ENCODE peak calls at places on chromosome 15, in four cellular contexts. One of them, this sample, is unnamed.

GRCh38 chr15:41789662-41790061 is 15.4 kb downstream of the MAPKBP1 start:
- DNase-seq in endodermal cell: no peak
- DNase-seq in Daoy: no peak
- DNase-seq in ovary: no peak
- DNase-seq in this sample: no peak

GRCh38 chr15:40878785-40879184 is 4.8 kb upstream of the RHOV start:
- DNase-seq in Daoy: peak; percentile 71
- DNase-seq in endodermal cell: peak; percentile 72
- DNase-seq in ovary: no peak
- DNase-seq in this sample: no peak

GRCh38 chr15:65751431-65751830 is 40.7 kb downstream of the DENND4A start:
- DNase-seq in endodermal cell: no peak
- DNase-seq in ovary: no peak
- DNase-seq in Daoy: no peak
- DNase-seq in this sample: no peak

GRCh38 chr15:40693904-40694705 is 869 bp upstream of the RAD51 start:
- DNase-seq in endodermal cell: no peak
- DNase-seq in ovary: no peak
- DNase-seq in Daoy: no peak
- DNase-seq in this sample: no peak

GRCh38 chr15:67178569-67179210 is 75.8 kb downstream of the AAGAB start:
- DNase-seq in endodermal cell: no peak
- DNase-seq in Daoy: peak; percentile 97
- DNase-seq in ovary: peak; percentile 76
- DNase-seq in this sample: no peak

GRCh38 chr15:79994651-79995050 is 23.7 kb upstream of the BCL2A1 start:
- DNase-seq in endodermal cell: no peak
- DNase-seq in Daoy: peak; percentile 44
- DNase-seq in ovary: no peak
- DNase-seq in this sample: no peak

GRCh38 chr15:33021806-33022389 is 172.6 kb downstream of the FMN1 start:
- DNase-seq in ovary: no peak
- DNase-seq in Daoy: peak; percentile 59
- DNase-seq in endodermal cell: no peak
- DNase-seq in this sample: no peak

GRCh38 chr15:64151727-64152506 is at the start of gene SNX22:
- DNase-seq in ovary: peak; percentile 53
- DNase-seq in endodermal cell: no peak
- DNase-seq in Daoy: peak; percentile 17
- DNase-seq in this sample: peak; percentile 48

GRCh38 chr15:81338422-81339007 is 14.6 kb upstream of the STARD5 start:
- DNase-seq in Daoy: peak; percentile 79
- DNase-seq in endodermal cell: no peak
- DNase-seq in ovary: no peak
- DNase-seq in this sample: peak; percentile 49

GRCh38 chr15:97745481-97746071 is 214.9 kb upstream of the ARRDC4 start:
- DNase-seq in ovary: no peak
- DNase-seq in endodermal cell: peak; percentile 86
- DNase-seq in Daoy: peak; percentile 52
- DNase-seq in this sample: no peak

GRCh38 chr15:90860942-90861675 is 7.3 kb upstream of the FURIN start:
- DNase-seq in ovary: no peak
- DNase-seq in Daoy: peak; percentile 43
- DNase-seq in endodermal cell: no peak
- DNase-seq in this sample: no peak

GRCh38 chr15:80564056-80564455 is 131.1 kb upstream of the ABHD17C start:
- DNase-seq in endodermal cell: no peak
- DNase-seq in Daoy: no peak
- DNase-seq in ovary: no peak
- DNase-seq in this sample: no peak

GRCh38 chr15:70171224-70171886 is 73.6 kb upstream of the TLE3 start:
- DNase-seq in ovary: no peak
- DNase-seq in Daoy: no peak
- DNase-seq in endodermal cell: peak; percentile 71
- DNase-seq in this sample: peak; percentile 7

GRCh38 chr15:63933522-63933921 is 99.8 kb upstream of the HERC1 start:
- DNase-seq in endodermal cell: no peak
- DNase-seq in ovary: no peak
- DNase-seq in Daoy: peak; percentile 87
- DNase-seq in this sample: no peak

GRCh38 chr15:58748787-58749531 is 548 bp downstream of the ADAM10 start:
- DNase-seq in Daoy: peak; percentile 46
- DNase-seq in endodermal cell: peak; percentile 79
- DNase-seq in ovary: peak; percentile 69
- DNase-seq in this sample: peak; percentile 75

This sample was measured in Right ventricle myocardium superior.